ENCODE peak calls at places on chromosome 22, in six cellular contexts. T, B, W, K, P and E are unnamed samples.

GRCh38 chr22:49258107-49259010 is 569.3 kb downstream of the BRD1 start:
- DNase-seq in B (no peak), P (no peak), K (no peak), W (no peak), T (no peak), E (no peak)

GRCh38 chr22:47192106-47192650 is 429.7 kb downstream of the TBC1D22A start:
- DNase-seq in K (no peak), W (no peak), B (no peak), T (no peak), P (no peak), E (no peak)

GRCh38 chr22:33002035-33002434 is 56.1 kb downstream of the SYN3 start:
- DNase-seq in P (no peak), T (no peak), B (no peak), W (no peak), K (no peak), E (no peak)

GRCh38 chr22:23715811-23716355 is 25.1 kb downstream of the RGL4 start:
- DNase-seq in P (no peak), K (no peak), T (no peak), W (no peak), B (no peak), E (no peak)

GRCh38 chr22:19270873-19271272 is 20.6 kb downstream of the CLTCL1 start:
- DNase-seq in W (no peak), T (no peak), K (no peak), P (no peak), B (no peak), E (no peak)

GRCh38 chr22:28259774-28260173 is 340.7 kb upstream of the PITPNB start:
- DNase-seq in W (no peak), T (no peak), P (no peak), B (no peak), K (no peak), E (no peak)

GRCh38 chr22:28821452-28821851 is 21.1 kb upstream of the XBP1 start:
- DNase-seq in K (no peak), T (no peak), W (no peak), P (no peak), B (no peak), E (no peak)

GRCh38 chr22:17999851-18000250 is 24.5 kb downstream of the MICAL3 start:
- DNase-seq in W (no peak), B (no peak), K (no peak), T (no peak), P (no peak), E (no peak)

GRCh38 chr22:21698430-21699329 is 32.9 kb downstream of the PPIL2 start:
- DNase-seq in K (no peak), T (no peak), B (no peak), W (no peak), P (no peak), E (no peak)

GRCh38 chr22:26481112-26481693 is 2.4 kb downstream of the HPS4 start:
- DNase-seq in B (no peak), K (no peak), T (no peak), P (no peak), W (no peak), E (no peak)

GRCh38 chr22:27107824-27108223 is 450.4 kb downstream of the MIAT start:
- DNase-seq in P (peak; percentile 55), W (peak; percentile 73), T (no peak), B (peak; percentile 80), K (no peak), E (no peak)

GRCh38 chr22:38097058-38097457 is 13.1 kb upstream of the SLC16A8 start:
- DNase-seq in W (no peak), B (no peak), T (no peak), K (no peak), P (peak; percentile 33), E (no peak)